ENCODE peak calls at places on chromosomes 6 and 20, in four cellular contexts. O, U, A and F are unnamed samples.

GRCh38 chr20:48607544-48607865 is 220.3 kb downstream of the PREX1 start:
- DNase-seq in A (no peak), O (no peak), U (no peak), F (no peak)

GRCh38 chr6:169571123-169571962 is 130.5 kb downstream of the WDR27 start:
- DNase-seq in O (no peak), A (no peak), U (peak), F (no peak)

GRCh38 chr6:5869676-5870075 is 137.0 kb downstream of the NRN1 start:
- DNase-seq in U (no peak), A (no peak), O (no peak), F (no peak)

GRCh38 chr6:159976844-159977241 is 8.0 kb downstream of the IGF2R start:
- DNase-seq in U (no peak), A (no peak), O (no peak), F (no peak)

GRCh38 chr6:24996145-24996836 is 60.5 kb upstream of the RIPOR2 start:
- DNase-seq in U (no peak), O (no peak), A (no peak), F (no peak)

GRCh38 chr6:69827491-69827890 is 30.7 kb upstream of the LMBRD1 start:
- DNase-seq in U (no peak), O (no peak), A (no peak), F (no peak)

GRCh38 chr6:134041093-134041492 is 11.3 kb downstream of the SLC2A12 start:
- DNase-seq in O (no peak), A (no peak), U (no peak), F (no peak)

GRCh38 chr6:159727717-159728440 is 573 bp downstream of the WTAP start:
- DNase-seq in A (no peak), O (no peak), U (peak), F (no peak)

GRCh38 chr6:139142267-139142666 is 7.4 kb downstream of the HECA start:
- DNase-seq in A (no peak), U (no peak), O (no peak), F (no peak)

GRCh38 chr6:43147289-43147688 is 23.8 kb upstream of the SRF start:
- DNase-seq in U (no peak), O (no peak), A (no peak), F (no peak)

GRCh38 chr20:35448788-35449373 is 6.5 kb upstream of the CEP250 start:
- DNase-seq in O (no peak), U (peak), A (no peak), F (no peak)

GRCh38 chr6:162497371-162497770 is 230.2 kb downstream of the PRKN start:
- DNase-seq in A (no peak), O (no peak), U (no peak), F (no peak)

GRCh38 chr6:169539176-169539897 is 162.5 kb downstream of the WDR27 start:
- DNase-seq in A (no peak), O (no peak), U (no peak), F (no peak)

GRCh38 chr6:28802417-28803336 is 121.1 kb downstream of the TRIM27 start:
- DNase-seq in O (no peak), U (peak), A (peak), F (peak)

GRCh38 chr20:64188682-64189529 is 24.7 kb downstream of the MYT1 start:
- DNase-seq in U (peak), O (no peak), A (no peak), F (peak)

GRCh38 chr6:134287863-134288537 is 29.9 kb downstream of the SGK1 start:
- DNase-seq in O (peak), U (no peak), A (no peak), F (no peak)

GRCh38 chr6:118551063-118551672 is 3.1 kb downstream of the PLN start:
- DNase-seq in A (peak), O (no peak), U (peak), F (no peak)

GRCh38 chr20:17873410-17874270 is 95.0 kb downstream of the SNX5 start:
- DNase-seq in O (no peak), U (peak), A (no peak), F (no peak)

GRCh38 chr6:74087898-74088297 is 391.9 kb downstream of the CD109 start:
- DNase-seq in U (no peak), O (no peak), A (no peak), F (no peak)

GRCh38 chr6:158008894-158009891 is 27.5 kb downstream of the SYNJ2 start:
- DNase-seq in U (no peak), A (no peak), O (no peak), F (no peak)

GRCh38 chr20:7665311-7665863 is 274.9 kb downstream of the HAO1 start:
- DNase-seq in O (no peak), U (no peak), A (no peak), F (no peak)

GRCh38 chr6:159640722-159641482 is 52.1 kb downstream of the SOD2 start:
- DNase-seq in A (no peak), O (no peak), U (no peak), F (no peak)

GRCh38 chr6:51584163-51584562 is 503.2 kb downstream of the PKHD1 start:
- DNase-seq in U (no peak), O (no peak), A (no peak), F (no peak)

GRCh38 chr20:32859961-32860360 is 1.2 kb downstream of the EFCAB8 start:
- DNase-seq in U (no peak), O (no peak), A (no peak), F (no peak)

GRCh38 chr6:110322151-110323003 is 35.8 kb downstream of the METTL24 start:
- DNase-seq in A (no peak), O (no peak), U (no peak), F (no peak)

GRCh38 chr6:144543006-144543871 is 258.1 kb downstream of the UTRN start:
- DNase-seq in A (no peak), O (no peak), U (no peak), F (no peak)

GRCh38 chr6:33197431-33198048 is 2.9 kb downstream of the RXRB start:
- DNase-seq in O (no peak), U (peak), A (peak), F (no peak)

GRCh38 chr6:40251609-40252008 is 317.3 kb upstream of the MOCS1 start:
- DNase-seq in A (no peak), U (no peak), O (peak), F (no peak)
- TF ChIP-seq BRCA1 in A (no peak), U (no peak), O (no peak), F (no peak)

GRCh38 chr6:12815884-12816600 is 99.5 kb downstream of the PHACTR1 start:
- DNase-seq in A (no peak), O (no peak), U (no peak), F (no peak)
- TF ChIP-seq EP300 in A (no peak), O (no peak), U (no peak), F (no peak)

DNA sequence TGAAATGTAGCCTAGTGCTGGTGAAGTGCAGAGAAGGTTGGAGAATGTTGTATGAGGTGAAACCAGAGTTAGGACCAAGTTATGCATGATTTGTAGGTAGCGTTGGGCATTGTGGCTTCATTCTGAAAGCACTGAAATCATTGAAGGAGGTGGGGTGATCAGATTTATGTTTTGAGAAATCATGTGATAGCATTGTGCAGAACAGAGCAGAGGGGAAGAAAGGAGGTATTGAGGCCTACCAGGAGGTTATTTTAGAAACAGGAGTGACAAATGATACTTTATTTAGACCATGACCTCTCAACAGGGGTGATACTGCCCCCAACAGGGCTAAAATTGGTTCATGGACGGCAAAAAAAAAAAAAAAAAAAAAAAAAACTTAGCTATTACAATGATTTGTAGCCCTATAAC is 15.6 kb upstream of the HMGN3 start:
- DNase-seq in A (no peak), O (peak), U (peak), F (no peak)
- TF ChIP-seq BRCA1 in A (no peak), O (no peak), U (no peak), F (no peak)

GRCh38 chr20:9241232-9241692 is 172.4 kb downstream of the PLCB4 start:
- DNase-seq in U (no peak), A (no peak), O (no peak), F (no peak)
- TF ChIP-seq EP300 in U (no peak), A (no peak), O (no peak), F (no peak)

GRCh38 chr6:113632220-113632864 is 224.8 kb upstream of the MARCKS start:
- DNase-seq in A (no peak), U (peak), O (peak), F (no peak)
- TF ChIP-seq BRCA1 in A (no peak), U (no peak), O (no peak), F (no peak)

GRCh38 chr6:35729722-35730121 is 7.1 kb upstream of the ARMC12 start:
- DNase-seq in A (no peak), O (no peak), U (no peak), F (no peak)
- TF ChIP-seq EP300 in A (no peak), O (no peak), U (no peak), F (no peak)

DNA sequence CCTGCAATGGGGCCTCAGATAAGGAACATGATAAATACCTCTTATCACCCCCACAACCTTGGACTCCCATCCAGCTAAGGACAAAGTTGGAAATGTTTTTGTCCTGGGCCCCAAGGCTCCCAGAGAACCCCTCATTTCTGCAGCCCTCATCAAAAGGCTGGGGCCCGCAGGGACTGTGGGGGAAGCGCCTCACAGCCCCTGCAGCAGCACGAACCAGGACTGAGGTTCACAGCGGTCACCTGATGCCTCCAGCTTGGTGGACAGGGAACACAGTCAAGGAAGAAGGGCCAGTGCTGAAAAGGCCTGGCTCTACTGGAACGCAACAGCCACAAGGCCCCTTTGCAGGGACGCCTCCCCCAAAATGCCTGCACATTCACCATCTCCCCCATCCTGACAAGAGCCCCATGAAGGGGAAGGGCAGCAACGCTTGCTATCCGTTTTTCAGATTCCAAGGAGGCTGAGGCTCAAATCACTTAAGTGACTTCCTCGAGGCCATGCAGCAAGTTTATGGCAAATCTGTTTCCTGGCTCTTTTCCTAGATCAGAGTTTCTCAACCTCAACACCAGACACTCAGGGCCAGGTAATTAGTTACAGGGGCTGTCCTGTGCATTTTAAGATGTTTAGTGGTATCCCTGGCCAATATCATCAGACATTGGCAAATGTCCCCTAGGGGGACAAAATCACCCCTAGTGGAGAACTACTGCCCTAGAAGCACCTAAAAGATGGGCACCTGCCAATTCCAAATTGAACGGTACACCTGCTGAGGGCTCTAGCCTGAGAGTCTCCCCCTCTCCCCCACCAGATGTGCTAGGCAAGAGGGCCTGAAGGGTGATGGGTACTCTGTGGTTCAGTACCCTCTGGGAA is 10.5 kb downstream of the TFEB start:
- DNase-seq in U (no peak), A (no peak), O (no peak), F (no peak)
- TF ChIP-seq BRCA1 in U (no peak), A (no peak), O (no peak), F (no peak)

DNA sequence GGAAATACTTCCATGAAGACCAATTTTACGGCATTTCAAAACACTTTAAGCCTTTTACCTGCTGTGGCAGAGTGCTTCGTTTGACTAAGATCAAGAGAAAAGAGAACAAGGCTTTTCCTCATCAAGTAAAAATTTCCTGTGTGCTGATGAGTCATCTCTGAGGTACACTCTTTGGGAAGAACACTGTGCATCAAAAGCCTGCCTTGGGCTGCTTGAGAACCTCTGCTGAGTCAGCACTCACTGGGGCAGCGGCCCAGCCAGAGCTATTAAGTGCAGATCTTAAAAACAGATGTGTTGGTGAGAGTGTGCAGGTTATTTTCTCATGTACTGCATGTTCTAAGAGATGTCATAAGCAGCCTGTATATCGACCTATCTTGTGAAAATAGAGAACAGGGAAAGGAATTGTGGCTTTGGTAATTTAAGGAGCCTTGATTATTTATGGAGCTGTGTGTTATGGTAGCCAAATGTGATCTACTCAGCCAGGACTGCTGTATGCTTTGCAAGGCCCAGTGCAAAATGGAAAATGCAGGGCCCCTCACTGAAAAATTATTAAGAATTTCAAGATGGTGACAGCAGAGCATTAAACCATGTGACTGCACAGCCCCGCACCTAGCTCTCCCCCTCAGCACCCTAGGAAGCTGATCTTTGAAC is 208.5 kb downstream of the ARHGAP18 start:
- DNase-seq in U (peak), O (no peak), A (peak), F (no peak)
- TF ChIP-seq EP300 in U (peak), O (no peak), A (peak), F (no peak)

GRCh38 chr6:17985934-17986655 is 1.3 kb downstream of the KIF13A start:
- DNase-seq in A (no peak), U (no peak), O (no peak), F (no peak)

GRCh38 chr6:17983712-17984111 is 3.7 kb downstream of the KIF13A start:
- DNase-seq in A (no peak), O (no peak), U (no peak), F (no peak)

GRCh38 chr6:17986656-17987575 is 519 bp downstream of the KIF13A start:
- DNase-seq in O (no peak), U (peak), A (peak), F (peak)

GRCh38 chr6:17984399-17984798 is 3.0 kb downstream of the KIF13A start:
- DNase-seq in O (no peak), A (no peak), U (no peak), F (no peak)

GRCh38 chr6:17984822-17985660 is 2.4 kb downstream of the KIF13A start:
- DNase-seq in U (no peak), A (no peak), O (no peak), F (no peak)
- TF ChIP-seq BRCA1 in U (no peak), A (no peak), O (no peak), F (no peak)

DNA sequence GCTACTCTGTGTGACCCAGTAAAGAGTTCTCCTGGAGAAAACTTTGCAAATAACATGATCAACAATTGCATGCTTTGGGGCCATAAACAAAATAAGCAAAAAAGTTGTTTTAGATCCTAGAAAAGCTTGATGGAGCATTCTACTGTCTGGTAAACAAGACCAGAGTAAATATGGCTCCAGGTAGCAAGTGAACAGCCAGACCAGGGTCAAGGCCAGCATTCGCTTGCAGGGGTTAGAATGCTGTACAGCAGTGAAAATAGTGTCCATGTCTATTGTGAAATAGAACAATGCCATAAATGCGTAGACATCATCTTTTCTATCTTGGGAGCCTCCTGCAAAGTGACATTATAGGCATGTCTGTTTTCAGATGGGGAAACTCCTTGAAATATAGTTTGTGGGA is 216.7 kb downstream of the PLCB4 start:
- DNase-seq in O (no peak), U (peak), A (no peak), F (no peak)
- TF ChIP-seq EP300 in O (no peak), U (no peak), A (no peak), F (no peak)